ENCODE peak calls at places on chromosomes 11 and 22, in eight cellular contexts. F is tibial nerve, O is A549, S is colonic mucosa, A is mesenchymal stem cell, M is fibroblast of pulmonary artery, H is right lobe of liver, J is bronchial epithelial cell. C is an unnamed sample.

GRCh38 chr11:37721485-37721884 is 1123.4 kb upstream of the RAG2 start:
- DNase-seq in H (no peak), O (no peak), M (peak), S (no peak), A (no peak), F (no peak), J (peak), C (no peak)

GRCh38 chr11:104564921-104565580 is 333.2 kb downstream of the CASP12 start:
- DNase-seq in H (peak), A (no peak), S (no peak), O (no peak), F (no peak), M (no peak), J (no peak), C (no peak)

GRCh38 chr11:120748485-120748814 is 236.9 kb downstream of the GRIK4 start:
- DNase-seq in O (no peak), J (no peak), H (no peak), S (no peak), M (no peak), F (no peak), A (no peak), C (no peak)

GRCh38 chr11:46916669-46917108 is 1.7 kb downstream of the LRP4 start:
- DNase-seq in H (no peak), M (peak), S (peak), F (no peak), O (peak), A (peak), J (peak), C (peak)

GRCh38 chr11:117851091-117851490 is 25.4 kb downstream of the FXYD6 start:
- DNase-seq in O (no peak), F (no peak), J (no peak), A (no peak), H (no peak), M (peak), S (peak), C (no peak)

GRCh38 chr22:37179126-37179470 is 8.9 kb downstream of the C1QTNF6 start:
- DNase-seq in O (no peak), M (no peak), S (no peak), H (no peak), A (no peak), J (no peak), F (no peak), C (no peak)

GRCh38 chr11:91394718-91395414 is 829.8 kb upstream of the FAT3 start:
- DNase-seq in F (no peak), M (no peak), S (no peak), H (no peak), J (peak), A (no peak), O (no peak), C (no peak)

GRCh38 chr11:87736928-87737327 is 438.3 kb downstream of the RAB38 start:
- DNase-seq in A (no peak), J (no peak), H (no peak), S (no peak), F (no peak), O (no peak), M (no peak), C (no peak)

GRCh38 chr22:35601743-35602633 is 15.1 kb downstream of the MB start:
- DNase-seq in S (no peak), O (no peak), J (peak), A (peak), H (no peak), F (peak), M (peak), C (peak)

GRCh38 chr22:36734171-36735058 is 30.9 kb upstream of the CACNG2 start:
- DNase-seq in H (no peak), J (no peak), F (no peak), S (no peak), O (no peak), M (peak), A (no peak), C (peak)

GRCh38 chr11:105392546-105392945 is 217.3 kb upstream of the GRIA4 start:
- DNase-seq in M (peak), A (peak), S (no peak), H (no peak), J (peak), O (no peak), F (no peak), C (peak)

GRCh38 chr11:7385532-7385931 is 99.8 kb upstream of the OLFML1 start:
- DNase-seq in H (no peak), M (no peak), O (no peak), S (no peak), F (no peak), A (no peak), J (no peak), C (no peak)

GRCh38 chr11:61554172-61554988 is 26.5 kb downstream of the SYT7 start:
- DNase-seq in S (no peak), O (no peak), F (no peak), M (no peak), A (no peak), H (no peak), J (peak), C (no peak)

GRCh38 chr22:44361391-44362126 is 48.8 kb upstream of the SHISAL1 start:
- DNase-seq in J (peak), M (no peak), S (no peak), H (peak), A (no peak), F (no peak), O (no peak), C (no peak)

GRCh38 chr22:44359496-44360110 is 46.9 kb upstream of the SHISAL1 start:
- DNase-seq in A (no peak), M (no peak), H (peak), S (no peak), F (no peak), O (no peak), J (no peak), C (no peak)

GRCh38 chr22:44362249-44363040 is 49.7 kb upstream of the SHISAL1 start:
- DNase-seq in H (peak), M (peak), F (no peak), A (no peak), J (no peak), O (no peak), S (no peak), C (no peak)

GRCh38 chr22:44360306-44360685 is 47.5 kb upstream of the SHISAL1 start:
- DNase-seq in F (no peak), A (no peak), H (peak), O (no peak), J (no peak), M (no peak), S (no peak), C (no peak)

DNA sequence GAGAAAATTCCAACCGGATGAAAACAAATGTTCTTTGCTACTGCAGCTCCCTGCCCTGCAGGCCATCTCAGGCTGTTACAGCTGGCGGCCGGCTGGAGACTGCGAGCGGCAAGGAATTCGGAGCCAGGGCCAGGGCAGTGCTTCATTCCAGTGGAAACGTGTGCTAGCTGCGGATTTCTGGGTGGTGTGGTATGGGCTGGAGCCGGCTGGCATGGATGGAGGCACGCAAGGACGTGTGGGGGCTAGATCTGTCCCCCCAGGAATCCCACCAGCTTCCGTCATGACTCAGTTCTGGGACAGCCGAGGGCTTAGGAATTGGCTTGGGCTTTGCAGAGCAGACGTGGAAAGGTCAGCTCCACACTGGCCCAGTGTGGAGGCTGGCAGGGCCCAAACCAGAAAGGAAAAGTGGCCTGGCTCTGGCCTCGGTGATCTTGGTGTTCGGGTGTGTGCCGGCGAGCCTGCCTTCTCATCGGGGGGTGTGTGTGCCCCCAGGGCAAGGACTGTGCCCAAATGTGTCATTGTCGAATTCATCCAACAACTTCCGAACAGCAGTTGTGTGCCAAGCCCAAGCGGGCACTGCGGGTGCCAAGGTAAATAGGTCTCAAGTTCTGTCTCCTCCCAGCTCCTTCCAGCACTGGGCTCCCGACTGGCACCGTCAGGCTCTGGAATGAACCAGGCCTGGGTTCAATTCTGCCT is 48.1 kb upstream of the SHISAL1 start:
- DNase-seq in M (peak), H (peak), O (peak), S (no peak), F (no peak), A (peak), J (peak), C (peak)
- H3K4me3 ChIP-seq in M (no peak), H (no peak), O (no peak), S (no peak), F (no peak), A (no peak), J (no peak), C (no peak)

GRCh38 chr11:65391007-65391406 is 4.6 kb downstream of the FRMD8 start:
- DNase-seq in F (no peak), J (no peak), M (peak), S (no peak), H (no peak), A (peak), O (peak), C (peak)
- H3K4me3 ChIP-seq in F (no peak), J (no peak), M (peak), S (no peak), H (no peak), A (peak), O (no peak), C (no peak)

DNA sequence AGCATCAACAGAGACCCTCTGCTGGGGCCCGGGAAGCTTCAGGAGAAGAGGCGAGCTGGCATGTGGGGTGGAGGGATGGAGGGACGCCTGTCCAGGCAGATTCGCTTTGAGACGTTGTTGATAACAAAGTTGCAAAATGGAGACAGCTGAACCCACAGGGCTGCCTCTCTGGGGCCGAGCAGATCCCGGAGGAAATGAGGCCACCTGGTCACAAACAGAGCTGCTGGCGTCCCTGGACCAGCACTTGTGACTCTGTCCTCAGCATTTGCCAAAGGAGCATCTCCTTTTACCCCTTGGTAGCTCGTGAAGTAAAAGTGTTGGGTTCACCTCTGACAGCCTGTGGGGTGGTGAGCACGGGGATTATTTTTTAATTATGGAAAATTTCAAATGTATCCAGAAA is 20.1 kb downstream of the GRAMD4 start:
- DNase-seq in J (no peak), H (no peak), F (no peak), A (no peak), S (no peak), O (no peak), M (no peak), C (no peak)
- H3K4me3 ChIP-seq in J (no peak), H (no peak), F (no peak), A (no peak), S (no peak), O (no peak), M (no peak), C (no peak)

GRCh38 chr11:78417888-78418583 is 416 bp upstream of the GAB2 start:
- DNase-seq in F (peak), J (peak), H (peak), A (peak), S (peak), M (peak), O (peak), C (peak)

GRCh38 chr11:78418584-78419211 is 1.1 kb upstream of the GAB2 start:
- DNase-seq in S (no peak), H (no peak), O (no peak), M (no peak), A (no peak), F (peak), J (no peak), C (no peak)

GRCh38 chr11:78420796-78421209 is 3.2 kb upstream of the GAB2 start:
- DNase-seq in M (peak), A (peak), O (no peak), J (peak), F (peak), H (no peak), S (no peak), C (peak)

GRCh38 chr11:78420255-78420764 is 2.7 kb upstream of the GAB2 start:
- DNase-seq in H (no peak), J (peak), M (peak), S (peak), F (peak), O (peak), A (peak), C (peak)

DNA sequence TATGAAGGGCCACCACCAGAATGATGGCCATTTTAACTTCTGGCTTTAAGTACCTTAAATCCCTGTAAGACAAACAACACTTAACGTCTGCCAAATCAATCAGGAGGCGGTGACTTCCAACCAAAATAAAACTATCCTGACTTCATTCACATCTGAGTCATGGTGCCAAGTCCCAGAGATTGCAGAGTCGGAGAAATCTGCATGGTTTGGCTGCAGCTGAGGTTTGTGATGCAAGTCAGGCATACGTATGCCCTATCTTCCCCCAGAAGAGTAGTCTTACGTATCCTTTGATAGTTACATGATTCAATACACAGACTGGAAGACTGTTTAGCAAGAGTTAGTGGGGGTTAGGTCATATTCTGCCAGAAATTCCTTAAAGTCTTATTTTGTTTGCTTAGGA is 1.7 kb upstream of the GAB2 start:
- DNase-seq in O (peak), A (peak), J (peak), F (peak), S (peak), H (no peak), M (peak), C (peak)
- H3K4me3 ChIP-seq in O (no peak), A (peak), J (no peak), F (no peak), S (no peak), H (no peak), M (peak), C (no peak)

DNA sequence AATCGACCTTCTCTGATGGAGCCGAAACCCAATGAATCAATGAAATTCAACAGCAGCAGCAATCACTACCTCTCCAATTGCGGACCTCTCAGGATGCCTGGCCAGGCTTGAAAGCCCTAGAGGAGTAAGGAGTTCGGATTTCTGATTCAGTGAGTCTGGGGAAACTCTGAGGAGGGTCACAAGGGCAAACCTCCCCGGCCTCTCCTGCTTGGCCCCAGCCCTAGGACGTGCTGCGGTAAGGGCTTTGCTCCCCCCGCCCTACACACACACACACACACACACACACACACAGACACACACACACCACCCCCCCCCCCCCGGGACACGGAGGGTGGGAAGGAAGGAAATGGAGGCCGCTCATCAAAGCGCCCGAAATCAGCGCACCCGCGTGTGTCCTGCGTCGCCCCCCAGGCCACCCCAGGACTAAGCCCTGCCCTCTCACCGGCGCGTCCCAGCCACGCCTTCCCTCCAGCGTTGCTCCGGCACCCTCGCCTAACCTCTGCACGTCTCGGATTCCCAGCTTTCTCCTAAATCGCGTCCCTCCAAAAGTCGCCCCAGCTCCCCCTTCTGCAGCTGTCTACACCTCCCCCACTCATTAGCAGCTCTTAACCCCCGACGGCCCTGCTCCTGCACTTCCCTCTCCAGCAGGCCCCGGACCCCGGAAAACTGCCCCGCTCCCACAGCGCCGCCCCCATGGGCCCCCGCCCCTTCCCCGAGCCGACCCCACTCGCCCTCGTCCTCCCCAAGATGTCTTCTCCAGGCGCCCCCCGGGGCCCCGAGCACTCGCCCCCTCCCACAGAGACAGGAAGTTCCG is 680 bp downstream of the PACSIN2 start:
- DNase-seq in F (no peak), O (no peak), A (peak), H (no peak), S (peak), M (no peak), J (no peak), C (no peak)
- H3K4me3 ChIP-seq in F (peak), O (peak), A (peak), H (peak), S (peak), M (peak), J (peak), C (peak)

GRCh38 chr11:72243173-72243566 is 806 bp downstream of the PHOX2A start:
- DNase-seq in A (no peak), S (no peak), J (no peak), M (no peak), O (no peak), F (no peak), H (no peak), C (no peak)
- H3K4me3 ChIP-seq in A (no peak), S (no peak), J (no peak), M (no peak), O (no peak), F (no peak), H (no peak), C (no peak)

DNA sequence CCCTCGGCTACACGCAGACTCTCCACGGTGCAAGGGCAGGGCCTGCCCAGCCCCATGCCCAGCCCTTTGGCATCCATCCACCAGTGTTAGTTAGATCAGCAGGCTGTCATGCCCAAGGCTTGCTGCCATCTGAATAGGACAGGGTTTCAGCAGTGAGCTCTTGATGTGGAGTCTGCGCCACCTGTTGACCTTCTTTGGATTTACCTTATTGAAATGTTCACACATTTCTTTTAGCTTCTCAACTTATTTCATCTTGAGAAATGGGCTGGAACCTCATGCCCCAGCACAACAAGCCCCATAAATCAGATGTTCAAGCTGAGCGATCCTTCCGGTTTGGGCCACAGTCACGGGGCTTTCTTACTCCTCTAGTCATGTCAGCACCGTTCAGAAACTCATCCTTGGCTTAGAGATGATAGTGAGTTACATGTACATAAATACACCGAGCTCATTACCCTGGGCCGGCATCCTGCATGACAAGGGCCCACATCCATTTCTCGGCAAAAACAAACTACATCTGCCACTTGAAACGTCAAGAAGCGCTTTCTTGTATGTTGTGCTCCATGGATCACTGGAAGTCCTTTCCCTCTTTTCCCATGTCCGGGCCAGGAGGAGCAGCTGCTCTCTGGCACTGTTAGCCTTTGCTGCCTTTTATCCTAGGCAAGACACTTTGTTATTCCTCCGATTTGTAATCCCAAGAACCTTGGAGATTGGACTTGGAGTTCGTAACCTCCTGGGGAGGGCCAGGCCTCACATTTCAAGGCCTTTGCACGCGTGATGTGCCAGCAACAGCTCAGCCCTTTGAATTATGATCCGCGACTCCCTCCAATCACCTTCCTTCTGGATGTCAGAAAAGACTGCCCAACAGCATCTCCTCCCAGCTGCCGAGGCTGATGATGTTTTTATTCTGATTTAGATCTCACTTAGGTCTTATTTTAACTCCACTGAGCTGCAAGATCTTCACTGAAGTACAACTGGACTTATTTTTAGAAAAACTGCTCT is 61.9 kb downstream of the PARVB start:
- DNase-seq in M (peak), H (no peak), J (peak), F (peak), S (peak), O (peak), A (peak), C (peak)
- H3K4me3 ChIP-seq in M (no peak), H (no peak), J (no peak), F (no peak), S (no peak), O (no peak), A (peak), C (no peak)

DNA sequence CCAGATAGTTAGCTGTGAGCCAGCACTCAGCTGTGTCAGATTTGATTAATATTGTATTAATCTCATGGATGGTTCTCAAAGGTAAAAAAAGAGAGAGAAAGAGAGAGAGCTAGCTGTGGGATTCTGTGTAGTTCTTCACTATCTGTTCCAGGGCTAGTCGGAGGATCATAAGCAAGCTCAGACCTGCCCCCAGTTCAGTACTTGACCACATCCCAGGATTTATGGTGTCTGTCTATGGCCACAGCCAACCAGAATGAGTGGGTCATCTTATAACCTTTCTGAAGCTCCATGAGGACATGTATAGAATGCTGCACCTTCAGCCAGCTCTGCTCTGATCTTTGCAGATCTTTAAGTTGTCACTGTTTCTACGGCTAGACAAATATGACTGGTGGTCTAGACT is 13.4 kb upstream of the B3GNT6 start:
- DNase-seq in F (no peak), M (no peak), A (peak), J (peak), H (no peak), S (no peak), O (no peak), C (no peak)
- H3K4me3 ChIP-seq in F (no peak), M (no peak), A (no peak), J (no peak), H (no peak), S (no peak), O (no peak), C (no peak)

C was measured in foreskin fibroblast.